ENCODE peak calls at places on chromosomes 4 and X, in eight cellular contexts. Z is stomach, W is adrenal gland, N is H9, F is small intestine, D is HAP-1, J is breast epithelium, V is tibial artery. R is an unnamed sample. For H3K27me3 and H3K4me1, the result is how much of the 10 kb centered on the place peaks cover.

GRCh38 chrX:124902953-124903352 is 416.7 kb upstream of the TEX13C start:
- DNase-seq in Z (no peak), W (no peak), N (no peak), F (no peak), D (no peak), J (no peak), V (no peak), R (no peak)

GRCh38 chrX:1212532-1212931 is at the start of gene CRLF2:
- DNase-seq in Z (no peak), W (no peak), N (no peak), F (no peak), D (no peak), J (no peak), V (no peak), R (no peak)

GRCh38 chrX:110691446-110691845 is 104.2 kb downstream of the CHRDL1 start:
- DNase-seq in Z (no peak), W (no peak), N (no peak), F (no peak), D (no peak), J (no peak), V (no peak), R (no peak)

GRCh38 chr4:110636231-110636676 is 13.4 kb upstream of the PITX2 start:
- DNase-seq in Z (no peak), W (no peak), N (no peak), F (no peak), D (no peak), J (no peak), V (no peak), R (no peak)

GRCh38 chr4:86910820-86911684 is 18.8 kb upstream of the C4orf36 start:
- DNase-seq in Z (no peak), W (no peak), N (no peak), F (no peak), D (no peak), J (no peak), V (no peak), R (no peak)

GRCh38 chr4:4694296-4694772 is 152.5 kb upstream of the STX18 start:
- DNase-seq in Z (no peak), W (peak), N (peak), F (no peak), D (no peak), J (no peak), V (no peak), R (peak)

GRCh38 chr4:77327151-77327550 is 170.1 kb downstream of the CCNG2 start:
- DNase-seq in Z (no peak), W (no peak), N (no peak), F (no peak), D (no peak), J (no peak), V (no peak), R (no peak)

GRCh38 chr4:107922486-107923473 is 8.6 kb upstream of the CYP2U1 start:
- DNase-seq in Z (no peak), W (no peak), N (no peak), F (no peak), D (no peak), J (no peak), V (no peak), R (no peak)

GRCh38 chrX:112067601-112068000 is 15.0 kb downstream of the TRPC5 start:
- DNase-seq in Z (no peak), W (no peak), N (no peak), F (no peak), D (no peak), J (no peak), V (no peak), R (no peak)

GRCh38 chrX:8139713-8140112 is 31.4 kb downstream of the VCX2 start:
- DNase-seq in Z (no peak), W (peak), N (no peak), F (no peak), D (no peak), J (no peak), V (no peak), R (no peak)

GRCh38 chrX:44698328-44698727 is 145.5 kb upstream of the DUSP21 start:
- DNase-seq in Z (peak), W (no peak), N (no peak), F (no peak), D (no peak), J (peak), V (no peak), R (no peak)

GRCh38 chr4:78818530-78818929 is 42.4 kb downstream of the BMP2K start:
- DNase-seq in Z (no peak), W (no peak), N (no peak), F (no peak), D (no peak), J (no peak), V (no peak), R (no peak)

GRCh38 chr4:47342796-47343195 is 120.7 kb downstream of the COMMD8 start:
- DNase-seq in Z (no peak), W (no peak), N (no peak), F (no peak), D (no peak), J (no peak), V (no peak), R (no peak)

GRCh38 chr4:168265327-168265726 is 53.2 kb downstream of the DDX60 start:
- DNase-seq in Z (no peak), W (no peak), N (no peak), F (no peak), D (no peak), J (no peak), V (no peak), R (peak)

GRCh38 chr4:86050516-86050915 is 309.3 kb downstream of the MAPK10 start:
- DNase-seq in Z (no peak), W (no peak), N (no peak), F (no peak), D (no peak), J (no peak), V (no peak), R (no peak)

GRCh38 chrX:71178908-71179307 is 34.3 kb downstream of the NLGN3 start:
- DNase-seq in Z (peak), W (peak), N (peak), F (peak), D (peak), J (peak), V (peak), R (no peak)

GRCh38 chr4:105191621-105192210 is 45.0 kb downstream of the TET2 start:
- DNase-seq in Z (no peak), W (no peak), N (no peak), F (no peak), D (peak), J (no peak), V (no peak), R (no peak)

GRCh38 chr4:185411833-185412232 is 13.9 kb downstream of the UFSP2 start:
- DNase-seq in Z (no peak), W (no peak), N (no peak), F (no peak), D (no peak), J (no peak), V (no peak), R (no peak)

GRCh38 chr4:127708985-127709384 is 21.2 kb upstream of the SLC25A31 start:
- DNase-seq in Z (peak), W (peak), N (no peak), F (peak), D (no peak), J (peak), V (no peak), R (no peak)

GRCh38 chr4:8589336-8589735 is 3.2 kb upstream of the CPZ start:
- DNase-seq in Z (no peak), W (no peak), N (no peak), F (no peak), D (no peak), J (no peak), V (no peak), R (no peak)
- H3K27me3 ChIP-seq in Z (half or more), W (under half), N (under half), F (under half), D (half or more), J (under half), V (under half), R (half or more)

DNA sequence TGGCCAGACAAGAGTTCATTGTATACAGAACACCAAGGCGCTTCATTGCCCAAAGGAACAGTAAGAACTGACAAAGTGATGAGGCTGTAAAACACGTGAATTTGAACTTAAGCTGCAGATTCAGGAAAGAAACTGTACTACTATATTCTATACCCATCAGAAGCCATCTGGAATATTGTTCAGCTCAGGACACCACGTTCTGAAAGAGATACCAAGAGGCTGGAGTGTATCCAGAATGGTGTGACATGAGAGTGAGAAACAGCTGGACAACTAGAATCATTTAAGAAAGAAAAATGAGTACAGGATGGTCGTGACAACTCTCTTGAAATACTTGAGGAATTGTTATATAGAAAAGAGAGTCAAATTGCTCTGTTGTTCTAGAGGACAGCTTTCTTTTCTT is 94.9 kb downstream of the MGST2 start:
- DNase-seq in Z (no peak), W (no peak), N (no peak), F (no peak), D (no peak), J (no peak), V (no peak), R (no peak)
- H3K4me1 ChIP-seq in Z (under half), W (under half), N (under half), F (under half), D (under half), J (under half), V (under half), R (under half)

DNA sequence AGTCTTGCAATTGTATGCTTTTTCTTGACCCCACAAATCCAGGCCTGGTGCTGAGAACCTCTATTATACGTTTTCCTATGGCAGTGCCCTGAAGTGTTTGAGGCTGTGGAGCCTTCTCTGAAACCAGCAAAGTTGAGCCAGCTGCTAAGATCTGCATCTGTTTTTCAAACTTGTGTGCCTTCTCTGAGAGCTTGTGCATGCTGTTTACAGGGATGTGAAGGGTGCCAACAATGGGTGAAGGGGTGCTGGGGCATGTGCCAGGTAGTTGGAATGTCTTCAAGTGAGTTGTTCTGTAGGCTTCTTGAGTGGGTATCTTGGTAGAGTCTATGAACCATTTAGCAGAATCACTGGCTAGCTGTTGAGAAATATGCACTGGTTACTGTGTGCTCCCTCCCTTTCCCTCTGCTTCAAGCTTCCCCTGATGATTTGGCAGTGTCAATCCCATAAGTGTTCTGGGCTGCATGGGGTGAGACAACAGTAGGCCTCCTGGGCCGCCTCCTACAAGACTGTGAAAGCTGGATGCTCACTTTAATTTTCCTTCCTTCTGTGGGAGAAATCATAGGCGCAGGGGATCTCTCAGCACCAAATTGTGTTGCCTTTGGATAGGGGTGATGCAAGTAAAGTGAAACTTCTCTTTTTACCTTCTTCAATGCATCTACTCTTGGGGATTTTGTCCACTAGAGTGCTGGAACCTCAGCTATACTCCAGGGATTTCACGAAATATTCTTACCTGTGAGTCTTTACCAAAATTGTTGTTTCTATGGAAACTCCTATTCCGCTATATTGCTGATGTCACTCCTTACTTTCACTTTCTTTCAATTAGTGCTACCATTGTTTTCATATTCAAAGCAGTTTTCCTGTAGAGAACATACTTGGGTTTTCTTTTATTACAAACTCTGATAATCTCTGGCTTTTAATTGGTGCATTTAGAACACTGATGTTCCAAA is 30.0 kb downstream of the ITM2A start:
- DNase-seq in Z (no peak), W (no peak), N (no peak), F (no peak), D (no peak), J (no peak), V (no peak), R (no peak)
- H3K27me3 ChIP-seq in Z (under half), W (under half), N (under half), F (under half), D (under half), J (under half), V (under half), R (under half)

GRCh38 chr4:182884046-182884445 is 33.1 kb downstream of the DCTD start:
- DNase-seq in Z (no peak), W (no peak), N (no peak), F (no peak), D (no peak), J (no peak), V (no peak), R (no peak)

GRCh38 chr4:182881928-182882327 is 35.3 kb downstream of the DCTD start:
- DNase-seq in Z (peak), W (peak), N (no peak), F (no peak), D (no peak), J (no peak), V (no peak), R (peak)

GRCh38 chr4:182885738-182886077 is 31.5 kb downstream of the DCTD start:
- DNase-seq in Z (no peak), W (peak), N (no peak), F (no peak), D (no peak), J (no peak), V (no peak), R (no peak)

GRCh38 chr4:182885022-182885737 is 32.0 kb downstream of the DCTD start:
- DNase-seq in Z (no peak), W (no peak), N (no peak), F (no peak), D (no peak), J (no peak), V (no peak), R (no peak)

DNA sequence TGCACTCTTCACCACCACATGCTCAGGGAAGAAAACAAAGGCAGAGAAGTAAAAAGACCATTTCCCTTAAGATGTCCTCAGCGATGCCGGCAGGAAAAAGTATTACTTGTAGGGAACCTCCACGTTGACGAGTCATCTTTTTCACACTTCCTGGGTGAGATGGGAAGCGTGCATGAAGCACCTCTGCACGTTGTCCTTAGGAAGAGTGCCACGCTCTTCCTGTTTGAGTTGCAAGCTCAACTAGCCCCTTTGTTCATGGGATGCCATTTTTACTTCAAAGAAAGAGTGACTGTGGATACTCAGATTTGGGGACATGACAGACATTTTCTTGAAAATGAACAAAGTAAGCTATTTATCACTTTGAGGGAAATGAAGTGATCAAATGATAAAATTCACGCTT is 33.8 kb downstream of the DCTD start:
- DNase-seq in Z (no peak), W (no peak), N (no peak), F (no peak), D (no peak), J (no peak), V (no peak), R (no peak)
- H3K4me1 ChIP-seq in Z (under half), W (under half), N (under half), F (under half), D (under half), J (under half), V (under half), R (under half)

GRCh38 chr4:568962-569361 is 7.1 kb downstream of the TMEM271 start:
- DNase-seq in Z (no peak), W (no peak), N (no peak), F (no peak), D (no peak), J (no peak), V (no peak), R (no peak)
- H3K27me3 ChIP-seq in Z (half or more), W (under half), N (under half), F (under half), D (under half), J (under half), V (under half), R (half or more)

DNA sequence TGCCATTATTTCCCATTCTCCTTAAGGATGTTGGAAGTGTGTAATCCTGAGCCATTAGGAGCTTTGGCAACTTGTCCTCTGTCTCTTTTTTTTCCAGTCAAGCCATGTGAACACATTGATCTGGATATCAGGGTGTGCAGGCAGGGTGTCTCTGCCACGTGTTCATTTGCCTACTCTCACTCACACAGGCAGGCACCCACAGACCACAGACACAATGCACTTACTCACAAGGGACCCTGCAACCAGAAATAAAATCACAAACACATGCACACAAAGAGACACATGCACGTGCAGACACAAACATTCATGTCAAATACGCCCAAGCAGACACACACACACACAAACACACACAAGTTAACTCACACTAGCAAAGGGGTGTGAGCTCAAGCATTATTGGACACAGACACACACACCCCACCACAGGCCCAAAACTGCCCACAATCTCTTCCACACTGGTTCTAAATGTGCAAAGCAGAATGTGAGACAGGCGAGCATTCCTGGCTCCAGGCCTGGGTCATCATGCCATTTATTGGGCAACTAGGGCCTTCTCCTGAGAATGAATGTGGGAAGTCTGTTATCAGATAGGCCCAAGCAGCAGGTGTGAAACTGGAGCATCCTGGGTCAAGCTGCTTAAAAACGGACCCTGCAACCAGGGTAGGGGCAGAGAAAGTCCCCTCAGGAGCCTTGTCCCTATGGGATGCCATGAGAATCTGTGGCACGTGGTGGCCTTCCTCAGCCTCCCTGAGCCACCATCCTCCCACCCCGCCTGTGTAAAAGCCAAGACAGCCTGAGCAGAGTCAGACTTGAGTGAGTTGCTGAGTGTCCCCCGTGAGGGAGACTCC is 63.4 kb downstream of the NBDY start:
- DNase-seq in Z (peak), W (peak), N (no peak), F (no peak), D (no peak), J (no peak), V (no peak), R (no peak)
- H3K4me1 ChIP-seq in Z (under half), W (under half), N (under half), F (under half), D (under half), J (under half), V (under half), R (under half)

GRCh38 chr4:112516076-112516385 is at the start of gene NEUROG2:
- DNase-seq in Z (no peak), W (no peak), N (no peak), F (no peak), D (no peak), J (no peak), V (no peak), R (no peak)
- H3K27me3 ChIP-seq in Z (half or more), W (half or more), N (half or more), F (half or more), D (under half), J (under half), V (under half), R (half or more)

R was measured in heart right ventricle.